ENCODE peak calls at places on chromosome 18, in seven cellular contexts. Z is heart left ventricle; F is cardiac muscle cell; M is upper lobe of left lung; A is lower lobe of right lung; C is CD4-positive, alpha-beta T cell; T is dorsolateral prefrontal cortex. N is an unnamed sample.

GRCh38 chr18:53944721-53945120 is 279.7 kb downstream of the MBD2 start:
- DNase-seq in M (no peak), Z (no peak), A (no peak), C (no peak), T (no peak), F (no peak), N (no peak)

GRCh38 chr18:51988277-51988676 is 351.7 kb upstream of the DCC start:
- DNase-seq in F (no peak), A (no peak), T (no peak), C (no peak), Z (no peak), M (no peak), N (no peak)

GRCh38 chr18:26549103-26549485 is 741 bp upstream of the KCTD1 start:
- DNase-seq in Z (no peak), A (peak), C (no peak), F (peak), T (no peak), M (peak), N (peak)

GRCh38 chr18:58103339-58103930 is 59.4 kb downstream of the NEDD4L start:
- DNase-seq in M (no peak), A (no peak), T (no peak), Z (no peak), F (no peak), C (no peak), N (no peak)

GRCh38 chr18:69981948-69982347 is 34.3 kb upstream of the CD226 start:
- DNase-seq in T (no peak), C (no peak), F (no peak), Z (no peak), A (no peak), M (no peak), N (no peak)

GRCh38 chr18:58911241-58911640 is 46.6 kb downstream of the ZNF532 start:
- DNase-seq in T (no peak), C (no peak), F (no peak), A (no peak), M (no peak), Z (no peak), N (no peak)

GRCh38 chr18:47184419-47185050 is 8.4 kb upstream of the IER3IP1 start:
- DNase-seq in C (no peak), F (no peak), A (peak), Z (no peak), M (peak), T (no peak), N (no peak)

GRCh38 chr18:3451989-3452749 is 2.2 kb downstream of the TGIF1 start:
- DNase-seq in Z (peak), C (peak), A (peak), T (no peak), F (peak), M (peak), N (no peak)

GRCh38 chr18:67451952-67452351 is 64.6 kb downstream of the DSEL start:
- DNase-seq in T (no peak), F (no peak), A (no peak), C (no peak), M (no peak), Z (no peak), N (no peak)

GRCh38 chr18:67456691-67457090 is 59.8 kb downstream of the DSEL start:
- DNase-seq in T (no peak), F (no peak), C (no peak), Z (no peak), A (no peak), M (no peak), N (no peak)
- TF ChIP-seq CTCF in T (peak), F (peak), C (no peak), Z (no peak), A (no peak), M (no peak), N (peak)

GRCh38 chr18:76169733-76170132 is 325.3 kb downstream of the ZNF516 start:
- DNase-seq in F (no peak), Z (no peak), T (no peak), C (no peak), A (no peak), M (no peak), N (no peak)
- TF ChIP-seq CTCF in F (no peak), Z (no peak), T (no peak), C (no peak), A (no peak), M (no peak), N (no peak)

GRCh38 chr18:32919799-32920198 is 147.0 kb upstream of the KLHL14 start:
- DNase-seq in A (no peak), T (no peak), Z (no peak), M (no peak), F (peak), C (no peak), N (no peak)
- TF ChIP-seq CTCF in A (no peak), T (no peak), Z (peak), M (no peak), F (peak), C (no peak), N (peak)

GRCh38 chr18:29439398-29439797 is 1262.5 kb upstream of the CDH2 start:
- DNase-seq in M (no peak), Z (no peak), F (peak), T (no peak), C (no peak), A (no peak), N (no peak)
- TF ChIP-seq CTCF in M (no peak), Z (no peak), F (peak), T (no peak), C (no peak), A (no peak), N (peak)

GRCh38 chr18:641224-641623 is 16.2 kb upstream of the TYMS start:
- DNase-seq in C (no peak), Z (no peak), F (no peak), M (no peak), T (no peak), A (no peak), N (no peak)

GRCh38 chr18:649341-649740 is 8.1 kb upstream of the TYMS start:
- DNase-seq in Z (no peak), C (no peak), A (no peak), M (no peak), F (no peak), T (no peak), N (no peak)

GRCh38 chr18:650428-650858 is 7.0 kb upstream of the TYMS start:
- DNase-seq in A (no peak), M (no peak), T (no peak), Z (no peak), F (no peak), C (no peak), N (no peak)

GRCh38 chr18:647304-647703 is 10.1 kb upstream of the TYMS start:
- DNase-seq in T (no peak), A (no peak), C (no peak), M (no peak), F (no peak), Z (no peak), N (no peak)

GRCh38 chr18:644395-645004 is 13.0 kb upstream of the TYMS start:
- DNase-seq in A (no peak), F (no peak), C (no peak), T (peak), M (no peak), Z (no peak), N (no peak)
- TF ChIP-seq CTCF in A (no peak), F (no peak), C (no peak), T (peak), M (no peak), Z (no peak), N (peak)

DNA sequence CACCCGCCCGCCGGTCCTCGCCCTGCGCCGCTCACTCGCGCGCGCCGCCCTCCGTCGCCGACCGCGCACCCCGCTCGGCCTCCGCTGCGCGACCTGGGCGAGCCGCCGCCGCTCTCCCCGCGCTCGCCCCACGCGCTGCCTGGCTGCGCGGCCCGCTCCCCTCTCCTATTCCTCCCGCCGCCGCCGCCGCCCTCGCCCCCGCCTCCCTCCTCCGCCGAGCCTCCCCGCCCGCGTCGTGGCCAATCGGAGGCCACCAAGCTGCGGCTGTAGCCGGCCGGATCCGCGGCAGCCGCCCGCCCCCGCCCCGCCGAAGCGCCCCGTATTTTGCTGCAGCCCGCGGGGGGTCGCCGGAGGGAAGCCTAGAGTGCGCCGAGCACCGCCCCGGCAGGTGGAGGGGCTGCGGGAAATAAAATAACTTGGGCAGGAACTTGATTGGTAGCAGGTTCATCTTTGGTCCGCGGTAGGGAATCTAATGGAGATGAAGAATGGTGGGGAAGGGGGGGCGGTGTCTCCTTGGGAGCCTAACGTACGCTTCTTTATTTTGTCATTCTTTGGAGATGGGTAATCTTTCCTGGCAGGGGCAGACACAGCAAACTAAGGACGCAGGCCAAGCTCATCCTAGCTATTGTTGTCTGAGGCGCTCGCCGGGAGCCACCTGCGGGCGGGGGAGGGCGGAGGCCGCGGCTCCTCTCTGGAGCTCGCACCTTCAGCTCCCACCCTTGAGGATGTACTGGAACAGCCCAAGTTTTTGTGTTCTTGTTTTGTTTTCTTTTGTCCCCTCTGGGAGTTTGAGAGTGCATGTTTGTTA is 1.1 kb upstream of the CDH2 start:
- DNase-seq in M (no peak), F (peak), Z (peak), A (no peak), C (no peak), T (peak), N (peak)
- TF ChIP-seq CTCF in M (no peak), F (no peak), Z (peak), A (no peak), C (no peak), T (peak), N (no peak)

GRCh38 chr18:56565059-56565458 is 73.3 kb downstream of the TXNL1 start:
- DNase-seq in F (no peak), A (no peak), M (no peak), Z (no peak), C (no peak), T (no peak), N (no peak)

GRCh38 chr18:56565596-56566355 is 72.6 kb downstream of the TXNL1 start:
- DNase-seq in C (no peak), M (no peak), A (no peak), T (no peak), F (no peak), Z (no peak), N (no peak)

GRCh38 chr18:56560992-56561391 is 77.4 kb downstream of the TXNL1 start:
- DNase-seq in F (no peak), M (no peak), T (no peak), Z (no peak), A (no peak), C (no peak), N (no peak)

GRCh38 chr18:56562479-56562878 is 75.9 kb downstream of the TXNL1 start:
- DNase-seq in A (no peak), C (no peak), Z (no peak), F (no peak), M (no peak), T (no peak), N (no peak)

GRCh38 chr18:56563568-56563967 is 74.8 kb downstream of the TXNL1 start:
- DNase-seq in C (no peak), M (no peak), F (peak), T (no peak), A (no peak), Z (no peak), N (no peak)
- TF ChIP-seq CTCF in C (no peak), M (no peak), F (no peak), T (no peak), A (no peak), Z (no peak), N (peak)

GRCh38 chr18:48915621-48916425 is 34.9 kb downstream of the SMAD7 start:
- DNase-seq in A (no peak), C (no peak), Z (no peak), M (no peak), T (no peak), F (no peak), N (no peak)

GRCh38 chr18:48914581-48915251 is 36.0 kb downstream of the SMAD7 start:
- DNase-seq in Z (no peak), C (no peak), M (no peak), F (peak), T (no peak), A (no peak), N (no peak)

GRCh38 chr18:48910972-48911545 is 39.7 kb downstream of the SMAD7 start:
- DNase-seq in Z (no peak), F (no peak), A (no peak), C (no peak), M (no peak), T (no peak), N (no peak)

GRCh38 chr18:48913723-48914122 is 37.0 kb downstream of the SMAD7 start:
- DNase-seq in A (no peak), C (no peak), F (no peak), M (no peak), T (no peak), Z (no peak), N (no peak)

GRCh38 chr18:48913201-48913600 is 37.6 kb downstream of the SMAD7 start:
- DNase-seq in Z (no peak), F (no peak), M (no peak), C (peak), T (no peak), A (no peak), N (no peak)
- TF ChIP-seq CTCF in Z (peak), F (no peak), M (peak), C (peak), T (no peak), A (peak), N (no peak)

DNA sequence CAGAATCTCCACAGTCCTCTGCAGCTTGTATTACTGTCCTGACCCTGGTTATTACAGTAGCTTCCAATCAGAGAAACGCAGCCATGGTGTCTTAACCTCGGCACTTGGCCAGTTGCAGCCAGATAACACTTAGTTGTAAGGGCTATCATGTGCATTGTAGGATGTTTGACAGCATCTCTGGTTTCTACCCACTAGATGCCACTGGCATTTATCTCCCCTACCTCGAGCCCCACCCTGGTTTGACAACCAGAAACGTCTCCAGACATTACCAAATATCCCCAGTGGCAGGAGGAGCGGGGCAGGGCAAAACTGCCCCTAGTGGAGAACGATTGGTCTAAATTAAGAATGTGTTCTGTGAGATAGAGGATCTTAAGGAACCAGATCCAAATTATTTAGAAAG is 13.1 kb downstream of the DSG2 start:
- DNase-seq in Z (no peak), T (no peak), F (no peak), M (no peak), A (no peak), C (no peak), N (no peak)
- TF ChIP-seq CTCF in Z (peak), T (no peak), F (peak), M (no peak), A (no peak), C (no peak), N (peak)